ENCODE peak calls at places on chromosomes 16 and 17, in five cellular contexts. O is keratinocyte; V is stimulated activated CD4-positive, alpha-beta T cell treated with anti-CD3 and anti-CD28 coated beads, Interleukin-15, amount 100 ng/mL, for 24 hours; D is CD4-positive, CD25-positive, alpha-beta regulatory T cell; A is NB4. X is an unnamed sample.

GRCh38 chr17:12952012-12952411 is 65.8 kb downstream of the ELAC2 start:
- DNase-seq in O (no peak), V (no peak), D (no peak), A (no peak), X (no peak)

GRCh38 chr17:4023220-4023619 is 59.0 kb upstream of the ATP2A3 start:
- DNase-seq in O (no peak), V (no peak), D (no peak), A (no peak), X (no peak)

GRCh38 chr17:34456121-34456520 is 93.1 kb upstream of the CCL1 start:
- DNase-seq in O (no peak), V (no peak), D (no peak), A (no peak), X (no peak)

GRCh38 chr17:47099451-47099986 is 89.6 kb downstream of the CDC27 start:
- DNase-seq in O (no peak), V (peak), D (no peak), A (peak), X (no peak)

GRCh38 chr17:50774225-50774803 is 7.0 kb upstream of the ANKRD40CL start:
- DNase-seq in O (no peak), V (no peak), D (no peak), A (no peak), X (no peak)

GRCh38 chr17:49565948-49566491 is 9.7 kb upstream of the NXPH3 start:
- DNase-seq in O (no peak), V (peak), D (no peak), A (no peak), X (peak)

GRCh38 chr16:2473999-2474876 is 689 bp upstream of the TBC1D24 start:
- DNase-seq in O (no peak), V (peak), D (peak), A (peak), X (peak)

GRCh38 chr17:48483471-48484131 is 47.2 kb downstream of the HOXB1 start:
- DNase-seq in O (peak), V (peak), D (no peak), A (peak), X (peak)

GRCh38 chr17:79941088-79942010 is 94.3 kb downstream of the TBC1D16 start:
- DNase-seq in O (no peak), V (no peak), D (no peak), A (no peak), X (no peak)

GRCh38 chr17:7915611-7916382 is at the start of gene RNF227:
- DNase-seq in O (no peak), V (peak), D (peak), A (peak), X (peak)

GRCh38 chr17:969767-970387 is 9.7 kb downstream of the NXN start:
- DNase-seq in O (no peak), V (no peak), D (no peak), A (no peak), X (no peak)

GRCh38 chr16:82146957-82147356 is 23.1 kb downstream of the MPHOSPH6 start:
- DNase-seq in O (no peak), V (no peak), D (no peak), A (no peak), X (no peak)

GRCh38 chr17:17364338-17364667 is 61.1 kb downstream of the NT5M start:
- DNase-seq in O (no peak), V (no peak), D (no peak), A (no peak), X (no peak)

GRCh38 chr17:80927791-80928216 is 63.8 kb upstream of the CHMP6 start:
- DNase-seq in O (no peak), V (no peak), D (no peak), A (no peak), X (no peak)

GRCh38 chr17:39517224-39517623 is 55.9 kb downstream of the CDK12 start:
- DNase-seq in O (no peak), V (no peak), D (no peak), A (no peak), X (no peak)

GRCh38 chr17:21194688-21195087 is 19.3 kb downstream of the TMEM11 start:
- DNase-seq in O (no peak), V (no peak), D (no peak), A (no peak), X (no peak)

GRCh38 chr17:80330276-80330675 is 69.6 kb downstream of the RNF213 start:
- DNase-seq in O (no peak), V (no peak), D (no peak), A (no peak), X (no peak)

GRCh38 chr17:73467651-73468050 is 155.8 kb upstream of the CDC42EP4 start:
- DNase-seq in O (no peak), V (no peak), D (no peak), A (no peak), X (no peak)

GRCh38 chr17:45942284-45942683 is 47.9 kb downstream of the MAPT start:
- DNase-seq in O (no peak), V (no peak), D (no peak), A (no peak), X (no peak)